ENCODE peak calls at places on chromosomes 13 and 19, in five cellular contexts. I is uterus, X is heart right ventricle, V is right lobe of liver, K is psoas muscle. R is an unnamed sample.

GRCh38 chr19:16073988-16074387 is 2.3 kb upstream of the TPM4 start:
- DNase-seq in V (peak), X (no peak), I (no peak), K (no peak), R (no peak)

GRCh38 chr13:111658150-111659100 is 338.0 kb downstream of the TEX29 start:
- DNase-seq in V (no peak), X (no peak), I (no peak), K (no peak), R (peak)

GRCh38 chr19:2507109-2507508 is 31.2 kb downstream of the GADD45B start:
- DNase-seq in X (no peak), V (peak), K (no peak), I (no peak), R (no peak)

GRCh38 chr19:56253737-56254136 is 18.8 kb upstream of the EDDM13 start:
- DNase-seq in X (no peak), K (no peak), I (no peak), V (no peak), R (no peak)

GRCh38 chr19:33441277-33441699 is 67.8 kb downstream of the CEBPG start:
- DNase-seq in X (no peak), K (no peak), V (peak), I (no peak), R (no peak)

GRCh38 chr13:40221460-40222201 is 444.8 kb downstream of the FOXO1 start:
- DNase-seq in V (no peak), K (no peak), I (peak), X (no peak), R (no peak)

GRCh38 chr19:5354403-5354802 is 13.8 kb upstream of the PTPRS start:
- DNase-seq in I (no peak), K (no peak), X (no peak), V (peak), R (no peak)

GRCh38 chr13:41411536-41411935 is 45.8 kb upstream of the RGCC start:
- DNase-seq in I (no peak), V (no peak), K (no peak), X (no peak), R (peak)

GRCh38 chr19:17209126-17210036 is 5.8 kb upstream of the USE1 start:
- DNase-seq in V (no peak), K (no peak), X (no peak), I (no peak), R (no peak)

GRCh38 chr13:78060966-78061365 is 142.3 kb upstream of the EDNRB start:
- DNase-seq in X (no peak), I (no peak), K (no peak), V (no peak), R (peak)

GRCh38 chr19:53034948-53035675 is 9.4 kb upstream of the ERVV-2 start:
- DNase-seq in V (no peak), X (no peak), I (no peak), K (no peak), R (no peak)

GRCh38 chr19:14871619-14872230 is 14.2 kb downstream of the OR7A17 start:
- DNase-seq in X (no peak), I (no peak), K (no peak), V (no peak), R (no peak)

GRCh38 chr13:99960663-99961440 is 10.7 kb downstream of the ZIC5 start:
- DNase-seq in I (no peak), K (no peak), V (no peak), X (no peak), R (no peak)

GRCh38 chr13:42803563-42804212 is 22.3 kb downstream of the FAM216B start:
- DNase-seq in V (no peak), X (no peak), I (no peak), K (no peak), R (no peak)

GRCh38 chr13:43240278-43240677 is 216.9 kb downstream of the DNAJC15 start:
- DNase-seq in V (no peak), K (no peak), X (no peak), I (no peak), R (no peak)

GRCh38 chr13:106587787-106588186 is 19.9 kb upstream of the ARGLU1 start:
- DNase-seq in K (no peak), V (no peak), X (no peak), I (no peak), R (no peak)

GRCh38 chr13:70108276-70108845 is at the start of gene KLHL1:
- DNase-seq in K (no peak), I (no peak), V (no peak), X (no peak), R (no peak)

GRCh38 chr19:4988770-4989251 is 19.9 kb downstream of the KDM4B start:
- DNase-seq in X (no peak), V (no peak), I (peak), K (peak), R (no peak)

GRCh38 chr13:44155422-44156293 is 218.0 kb upstream of the SERP2 start:
- DNase-seq in V (no peak), I (peak), X (peak), K (peak), R (peak)

GRCh38 chr19:37932985-37933953 is 26.3 kb downstream of the SIPA1L3 start:
- DNase-seq in K (peak), I (no peak), V (peak), X (no peak), R (no peak)

GRCh38 chr13:34201050-34201913 is 383.3 kb downstream of the RFC3 start:
- DNase-seq in V (no peak), K (no peak), I (no peak), X (no peak), R (no peak)

GRCh38 chr13:28494861-28495585 is at the start of gene FLT1:
- DNase-seq in I (peak), X (peak), V (peak), K (peak), R (no peak)

GRCh38 chr19:45275370-45275971 is 24.4 kb downstream of the MARK4 start:
- DNase-seq in X (no peak), V (no peak), K (no peak), I (no peak), R (no peak)

GRCh38 chr19:49691243-49692101 is 556 bp downstream of the CPT1C start:
- DNase-seq in K (peak), V (no peak), I (peak), X (peak), R (peak)

GRCh38 chr13:58858870-58859371 is 1227.4 kb downstream of the PCDH17 start:
- DNase-seq in I (no peak), K (no peak), X (no peak), V (peak), R (no peak)

GRCh38 chr13:114120486-114121430 is 11.7 kb downstream of the RASA3 start:
- DNase-seq in X (no peak), I (no peak), K (no peak), V (no peak), R (no peak)

GRCh38 chr13:111514646-111515617 is 194.5 kb downstream of the TEX29 start:
- DNase-seq in K (no peak), I (no peak), X (no peak), V (peak), R (no peak)

GRCh38 chr19:29708553-29709439 is 6.3 kb downstream of the C19orf12 start:
- DNase-seq in V (peak), I (no peak), X (peak), K (peak), R (no peak)

GRCh38 chr13:91358384-91358776 is 10.9 kb downstream of the MIR17HG start:
- DNase-seq in I (no peak), V (no peak), K (no peak), X (no peak), R (no peak)

GRCh38 chr19:16226878-16227836 is 29.4 kb downstream of the AP1M1 start:
- DNase-seq in K (no peak), I (no peak), V (no peak), X (no peak), R (no peak)

GRCh38 chr13:26132756-26133155 is 80.9 kb upstream of the SHISA2 start:
- DNase-seq in V (no peak), I (no peak), K (no peak), X (no peak), R (no peak)

GRCh38 chr19:29366757-29367156 is 153.8 kb upstream of the UQCRFS1 start:
- DNase-seq in V (no peak), X (no peak), I (no peak), K (no peak), R (no peak)

GRCh38 chr19:10718205-10719196 is 622 bp downstream of the DNM2 start:
- DNase-seq in I (peak), K (peak), V (peak), X (peak), R (no peak)

GRCh38 chr13:49733181-49733951 is 42.1 kb upstream of the EBPL start:
- DNase-seq in V (no peak), X (no peak), I (no peak), K (no peak), R (no peak)

GRCh38 chr13:102825921-102826706 is 19.7 kb upstream of the ERCC5 start:
- DNase-seq in X (no peak), V (no peak), I (no peak), K (no peak), R (no peak)

GRCh38 chr13:91045351-91046034 is 302.0 kb upstream of the MIR17HG start:
- DNase-seq in I (no peak), K (no peak), X (no peak), V (no peak), R (no peak)

GRCh38 chr13:98215508-98215907 is 38.4 kb upstream of the RNF113B start:
- DNase-seq in X (no peak), I (no peak), V (no peak), K (no peak), R (no peak)
- H3K27ac ChIP-seq in X (no peak), I (no peak), V (no peak), K (no peak), R (no peak)

DNA sequence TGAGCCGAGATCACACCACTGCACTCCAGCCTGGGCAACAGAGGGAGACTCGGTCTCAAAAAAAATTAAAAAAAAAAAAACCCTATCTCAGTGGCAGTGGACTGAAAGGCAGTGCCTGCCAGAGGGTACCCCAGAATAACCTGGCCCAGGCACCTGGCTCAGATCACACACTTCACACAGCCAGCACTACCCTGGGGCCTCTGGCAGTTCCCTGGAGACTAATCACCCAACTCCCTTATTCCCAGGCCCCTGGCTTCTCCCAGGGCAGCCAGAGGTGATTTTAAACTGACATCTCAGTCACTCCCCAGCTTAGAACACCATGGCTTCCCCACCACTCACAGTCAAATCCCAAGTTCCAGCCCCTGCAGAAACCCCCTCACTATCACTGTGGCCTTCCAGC is 3.5 kb upstream of the SLC27A5 start:
- DNase-seq in X (no peak), K (no peak), I (no peak), V (no peak), R (no peak)
- H3K27ac ChIP-seq in X (no peak), K (no peak), I (no peak), V (no peak), R (no peak)

DNA sequence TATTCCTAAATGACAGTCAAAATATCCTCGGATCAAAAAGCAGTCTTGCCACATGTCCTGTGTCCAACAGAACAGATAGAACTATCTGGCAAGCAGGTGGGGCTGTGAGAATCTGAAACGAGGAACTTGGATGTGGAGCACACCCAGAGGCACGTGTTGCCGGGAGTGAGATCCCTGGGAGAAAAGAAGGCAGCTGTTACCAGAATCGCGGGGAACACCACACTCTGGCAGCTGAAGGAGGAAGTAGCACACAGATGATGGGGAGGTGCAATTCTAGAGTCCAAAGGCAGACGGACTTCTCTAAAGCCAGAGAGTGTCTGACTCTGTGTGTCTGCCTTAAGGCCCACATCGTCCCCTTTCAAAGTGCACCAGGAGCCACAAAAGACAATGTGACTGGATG is 22.3 kb downstream of the SLC7A1 start:
- DNase-seq in K (no peak), X (no peak), I (peak), V (no peak), R (no peak)
- H3K27ac ChIP-seq in K (no peak), X (no peak), I (no peak), V (no peak), R (no peak)

GRCh38 chr19:41322451-41322850 is 12.5 kb downstream of the CCDC97 start:
- DNase-seq in V (no peak), K (no peak), X (no peak), I (no peak), R (no peak)

GRCh38 chr19:41321204-41321599 is 11.2 kb downstream of the CCDC97 start:
- DNase-seq in I (no peak), V (no peak), X (no peak), K (no peak), R (no peak)

GRCh38 chr19:41320568-41320967 is 10.6 kb downstream of the CCDC97 start:
- DNase-seq in K (no peak), V (no peak), X (no peak), I (no peak), R (no peak)

GRCh38 chr19:41323023-41323422 is 13.1 kb downstream of the CCDC97 start:
- DNase-seq in V (no peak), K (peak), I (peak), X (peak), R (no peak)

DNA sequence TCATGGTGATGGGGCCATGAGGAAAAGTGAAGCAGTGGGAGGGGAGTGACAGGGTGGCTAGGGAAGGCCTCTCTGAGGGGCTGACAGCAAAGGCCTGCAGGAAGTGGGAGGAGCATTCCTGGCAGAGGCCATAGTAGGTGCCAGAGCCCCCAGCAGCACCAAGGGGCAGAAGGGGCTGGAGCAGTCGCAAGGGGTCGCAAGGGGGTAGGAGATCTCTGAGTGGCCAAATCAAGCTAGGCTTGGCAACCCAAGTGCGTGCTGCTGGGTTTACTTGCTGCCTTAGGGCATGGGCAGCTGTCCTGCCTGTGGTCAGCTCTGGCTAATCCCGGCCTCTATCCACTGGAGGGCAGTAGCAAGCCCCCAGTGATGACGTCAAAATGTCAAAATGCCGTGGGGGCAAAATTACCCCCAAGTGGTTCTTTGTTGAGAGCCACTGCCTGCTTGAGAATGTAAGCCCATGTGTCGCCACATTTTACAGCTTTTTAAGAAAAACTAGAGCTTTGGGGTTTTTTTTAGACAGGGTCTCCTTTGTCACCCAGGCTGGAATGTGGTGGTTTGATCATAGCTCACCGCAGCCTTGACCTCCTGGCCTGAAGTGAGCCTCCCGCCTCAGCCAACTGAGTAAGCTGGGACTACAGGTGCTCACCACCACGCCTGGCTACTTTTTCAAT is 11.8 kb downstream of the CCDC97 start:
- DNase-seq in K (peak), I (peak), V (no peak), X (no peak), R (no peak)
- H3K27ac ChIP-seq in K (peak), I (peak), V (peak), X (peak), R (no peak)

GRCh38 chr19:57642396-57643046 is 9.6 kb downstream of the ZNF211 start:
- DNase-seq in K (no peak), X (no peak), I (no peak), V (no peak), R (no peak)

GRCh38 chr19:57641715-57642234 is 8.8 kb downstream of the ZNF211 start:
- DNase-seq in I (no peak), V (no peak), K (no peak), X (no peak), R (no peak)

GRCh38 chr19:57648336-57649003 is 15.5 kb downstream of the ZNF211 start:
- DNase-seq in I (no peak), X (no peak), K (no peak), V (no peak), R (no peak)

DNA sequence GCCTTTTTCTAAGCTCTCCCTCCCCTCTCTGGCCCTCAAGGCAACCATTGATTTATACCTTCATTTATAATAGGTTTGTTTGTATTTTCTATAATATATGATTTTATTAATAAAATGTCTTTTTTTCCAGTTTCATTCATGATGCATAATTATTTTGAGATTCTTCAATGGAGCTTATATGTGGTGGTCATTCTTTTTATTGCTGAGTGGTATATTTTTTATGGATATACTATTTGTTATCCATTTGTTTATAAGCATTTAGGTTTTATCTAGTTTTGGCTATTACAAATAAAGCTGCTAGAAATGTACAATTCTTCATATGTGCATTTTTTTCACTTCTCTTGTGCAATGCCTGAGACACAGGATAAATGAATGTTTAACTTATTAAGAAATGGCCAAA is 10.8 kb downstream of the ZNF211 start:
- DNase-seq in K (no peak), V (no peak), X (no peak), I (no peak), R (no peak)
- H3K27ac ChIP-seq in K (no peak), V (no peak), X (no peak), I (no peak), R (no peak)

GRCh38 chr19:13076320-13076719 is 26.3 kb downstream of the LYL1 start:
- DNase-seq in K (no peak), X (no peak), V (no peak), I (peak), R (no peak)

GRCh38 chr19:13076787-13077186 is 25.9 kb downstream of the LYL1 start:
- DNase-seq in X (no peak), I (peak), K (no peak), V (no peak), R (no peak)

GRCh38 chr19:13079542-13079986 is 23.1 kb downstream of the LYL1 start:
- DNase-seq in V (no peak), K (peak), I (peak), X (peak), R (no peak)

GRCh38 chr19:13077233-13077632 is 25.4 kb downstream of the LYL1 start:
- DNase-seq in X (no peak), V (no peak), K (no peak), I (no peak), R (peak)

DNA sequence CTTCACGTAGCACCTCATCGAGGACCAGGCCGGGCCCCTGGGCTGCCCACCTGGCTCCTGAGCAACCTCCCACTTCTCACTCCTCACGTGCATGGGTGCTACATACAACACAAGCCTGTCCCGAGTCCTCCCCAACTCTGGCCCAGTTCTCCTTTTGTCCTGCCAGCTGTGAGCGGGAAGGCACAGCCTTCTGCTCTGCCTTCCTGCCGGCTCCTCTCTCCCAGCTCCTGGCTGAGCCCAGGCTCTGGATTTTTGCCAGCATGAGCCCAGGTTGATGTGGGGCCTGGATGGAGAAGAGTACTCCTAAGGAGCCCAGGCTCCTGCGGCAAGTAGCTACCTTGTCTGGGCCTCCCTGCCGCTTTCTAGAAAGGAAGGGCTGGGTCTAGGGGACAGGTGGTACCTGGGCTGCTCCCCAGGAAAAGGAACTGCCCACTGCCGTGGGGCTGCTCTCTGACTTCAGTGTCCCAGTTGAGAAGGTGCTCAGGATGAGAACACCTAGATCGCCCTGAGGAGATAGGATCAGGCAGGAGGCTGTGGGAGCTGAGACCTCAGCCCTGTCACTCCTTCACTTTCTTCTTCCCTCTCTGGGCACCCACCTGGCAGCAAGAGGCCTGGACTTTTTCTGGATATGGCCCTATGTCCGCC is 23.6 kb downstream of the LYL1 start:
- DNase-seq in X (peak), K (no peak), I (peak), V (no peak), R (no peak)
- H3K27ac ChIP-seq in X (peak), K (peak), I (peak), V (no peak), R (peak)

GRCh38 chr13:35720690-35721554 is 244.4 kb upstream of the MAB21L1 start:
- DNase-seq in V (no peak), I (peak), X (peak), K (peak), R (peak)
- H3K27ac ChIP-seq in V (no peak), I (peak), X (no peak), K (no peak), R (no peak)

DNA sequence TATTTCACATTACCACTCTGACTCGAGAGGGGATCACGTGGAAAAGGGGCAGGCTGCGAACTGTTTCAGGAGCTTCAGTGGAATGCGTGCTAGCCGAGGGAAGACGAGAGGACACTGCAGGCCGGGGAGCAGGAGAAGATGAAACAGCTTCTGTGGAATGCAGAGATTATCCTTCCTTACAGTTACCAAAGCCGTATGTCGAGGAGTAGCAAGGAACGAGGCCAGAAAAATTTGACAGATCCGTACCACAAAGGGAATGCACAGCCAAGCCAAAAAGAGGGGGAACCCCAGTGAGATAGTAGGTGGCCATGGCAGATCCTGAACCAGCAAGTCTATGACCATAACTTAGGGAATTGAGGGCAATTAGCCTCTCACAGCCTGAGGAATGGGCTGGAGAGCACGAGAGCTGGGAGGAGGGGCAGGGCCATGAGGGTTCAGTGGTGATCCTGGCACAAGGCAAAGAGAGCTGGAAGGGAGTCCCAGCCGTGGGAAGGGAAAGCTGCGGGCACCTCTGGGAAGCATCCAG is 5.3 kb downstream of the COL4A1 start:
- DNase-seq in I (peak), K (no peak), V (no peak), X (no peak), R (no peak)
- H3K27ac ChIP-seq in I (peak), K (peak), V (no peak), X (peak), R (no peak)

R was measured in caudate nucleus.